ENCODE peak calls at places on chromosomes 4 and X, in five cellular contexts. Y, O, B, V and Q are unnamed samples.

GRCh38 chr4:176002007-176002623 is 63.5 kb upstream of the WDR17 start:
- DNase-seq in O (peak; percentile 61), B (peak; percentile 40), V (peak; percentile 74), Y (peak; percentile 34), Q (peak; percentile 78)

GRCh38 chr4:31059753-31060522 is 339.8 kb downstream of the PCDH7 start:
- DNase-seq in B (no peak), V (no peak), Y (peak; percentile 39), O (peak; percentile 47), Q (no peak)

GRCh38 chr4:168648929-168649328 is 152.1 kb downstream of the PALLD start:
- DNase-seq in V (no peak), O (peak; percentile 60), B (no peak), Y (peak; percentile 36), Q (no peak)

GRCh38 chr4:25235401-25235800 is 1.6 kb downstream of the PI4K2B start:
- DNase-seq in B (no peak), Y (no peak), O (no peak), V (no peak), Q (no peak)

GRCh38 chr4:1871471-1872021 is 353 bp downstream of the NSD2 start:
- DNase-seq in O (peak; percentile 42), V (no peak), Y (no peak), B (no peak), Q (peak; percentile 49)

GRCh38 chrX:112078606-112079005 is 4.0 kb downstream of the TRPC5 start:
- DNase-seq in V (no peak), B (no peak), O (no peak), Y (peak; percentile 3), Q (no peak)

GRCh38 chr4:143183513-143184216 is 1.1 kb upstream of the USP38 start:
- DNase-seq in Y (peak; percentile 21), V (no peak), O (no peak), B (no peak), Q (no peak)

GRCh38 chr4:156295676-156296075 is 342.0 kb upstream of the CTSO start:
- DNase-seq in V (no peak), O (peak; percentile 16), Y (peak; percentile 13), B (no peak), Q (no peak)

GRCh38 chr4:94453534-94453963 is 1.8 kb downstream of the PDLIM5 start:
- DNase-seq in V (no peak), O (no peak), Y (peak; percentile 19), B (no peak), Q (no peak)

GRCh38 chr4:145298885-145299284 is 118.5 kb upstream of the OTUD4 start:
- DNase-seq in V (no peak), Y (peak; percentile 62), O (no peak), B (no peak), Q (no peak)

GRCh38 chrX:123184858-123185251 is 777 bp downstream of the GRIA3 start:
- DNase-seq in Y (no peak), O (no peak), V (peak; percentile 35), B (no peak), Q (peak; percentile 38)

GRCh38 chr4:145847764-145848163 is 90.9 kb downstream of the ZNF827 start:
- DNase-seq in Y (no peak), B (peak; percentile 81), V (no peak), O (no peak), Q (no peak)

GRCh38 chr4:174437324-174437723 is 85.0 kb downstream of the HPGD start:
- DNase-seq in V (no peak), Y (peak; percentile 86), O (peak; percentile 55), B (no peak), Q (no peak)

GRCh38 chr4:121950680-121951569 is 935 bp downstream of the TRPC3 start:
- DNase-seq in O (peak; percentile 30), Y (no peak), B (no peak), V (peak; percentile 41), Q (peak; percentile 56)

GRCh38 chr4:123300625-123301024 is 96.0 kb upstream of the SPRY1 start:
- DNase-seq in V (no peak), O (no peak), Y (no peak), B (no peak), Q (no peak)

GRCh38 chrX:2391869-2392606 is 108.7 kb downstream of the DHRSX start:
- DNase-seq in Y (peak; percentile 93), B (no peak), V (no peak), O (peak; percentile 98), Q (peak; percentile 96)